ENCODE peak calls at places on chromosomes 13 and 19, in five cellular contexts. One of them, this sample, is unnamed. For H3K27me3 and H3K36me3, the result is how much of the 10 kb centered on the place peaks cover.

GRCh38 chr19:33208371-33208770 is 14.2 kb downstream of the LRP3 start:
- DNase-seq in psoas muscle: no peak
- DNase-seq in mesenchymal stem cell: no peak
- DNase-seq in iPS DF 6.9: no peak
- DNase-seq in upper lobe of right lung: no peak
- DNase-seq in this sample: no peak

GRCh38 chr13:96880419-96880818 is 113.9 kb downstream of the OXGR1 start:
- DNase-seq in psoas muscle: no peak
- DNase-seq in mesenchymal stem cell: no peak
- DNase-seq in iPS DF 6.9: no peak
- DNase-seq in upper lobe of right lung: no peak
- DNase-seq in this sample: no peak

GRCh38 chr19:41821003-41821735 is 23.3 kb downstream of the LYPD4 start:
- DNase-seq in psoas muscle: no peak
- DNase-seq in mesenchymal stem cell: no peak
- DNase-seq in iPS DF 6.9: peak
- DNase-seq in upper lobe of right lung: peak
- DNase-seq in this sample: peak

GRCh38 chr13:109785141-109785891 is 1.1 kb downstream of the IRS2 start:
- DNase-seq in psoas muscle: peak
- DNase-seq in mesenchymal stem cell: peak
- DNase-seq in iPS DF 6.9: no peak
- DNase-seq in upper lobe of right lung: peak
- DNase-seq in this sample: peak

GRCh38 chr19:36771275-36772231 is 1.1 kb downstream of the ZNF850 start:
- DNase-seq in psoas muscle: peak
- DNase-seq in mesenchymal stem cell: peak
- DNase-seq in iPS DF 6.9: peak
- DNase-seq in upper lobe of right lung: no peak
- DNase-seq in this sample: peak

GRCh38 chr19:35757231-35757748 is 461 bp upstream of the HSPB6 start:
- DNase-seq in psoas muscle: peak
- DNase-seq in mesenchymal stem cell: peak
- DNase-seq in iPS DF 6.9: no peak
- DNase-seq in upper lobe of right lung: peak
- DNase-seq in this sample: peak

GRCh38 chr13:31433756-31434155 is 234.0 kb downstream of the B3GLCT start:
- DNase-seq in psoas muscle: no peak
- DNase-seq in mesenchymal stem cell: no peak
- DNase-seq in iPS DF 6.9: no peak
- DNase-seq in upper lobe of right lung: no peak
- DNase-seq in this sample: no peak

GRCh38 chr19:27777726-27778125 is 1435.2 kb downstream of the UQCRFS1 start:
- DNase-seq in psoas muscle: no peak
- DNase-seq in mesenchymal stem cell: no peak
- DNase-seq in iPS DF 6.9: no peak
- DNase-seq in upper lobe of right lung: no peak
- DNase-seq in this sample: no peak

GRCh38 chr13:34001357-34001756 is 183.4 kb downstream of the RFC3 start:
- DNase-seq in psoas muscle: no peak
- DNase-seq in mesenchymal stem cell: no peak
- DNase-seq in iPS DF 6.9: no peak
- DNase-seq in upper lobe of right lung: no peak
- DNase-seq in this sample: no peak

GRCh38 chr19:45763691-45764294 is 5.3 kb downstream of the SIX5 start:
- DNase-seq in psoas muscle: no peak
- DNase-seq in mesenchymal stem cell: no peak
- DNase-seq in iPS DF 6.9: no peak
- DNase-seq in upper lobe of right lung: no peak
- DNase-seq in this sample: no peak

GRCh38 chr13:25881946-25882574 is 169.8 kb downstream of the SHISA2 start:
- DNase-seq in psoas muscle: no peak
- DNase-seq in mesenchymal stem cell: peak
- DNase-seq in iPS DF 6.9: no peak
- DNase-seq in upper lobe of right lung: no peak
- DNase-seq in this sample: peak

GRCh38 chr19:15280048-15280725 is 47.9 kb upstream of the EPHX3 start:
- DNase-seq in psoas muscle: peak
- DNase-seq in mesenchymal stem cell: peak
- DNase-seq in iPS DF 6.9: no peak
- DNase-seq in upper lobe of right lung: no peak
- DNase-seq in this sample: peak

GRCh38 chr19:41690801-41691065 is 2.7 kb upstream of the CEACAM7 start:
- DNase-seq in psoas muscle: no peak
- DNase-seq in mesenchymal stem cell: no peak
- DNase-seq in iPS DF 6.9: no peak
- DNase-seq in upper lobe of right lung: peak
- DNase-seq in this sample: no peak

GRCh38 chr19:35088514-35088913 is 27.1 kb upstream of the FXYD3 start:
- DNase-seq in psoas muscle: no peak
- DNase-seq in mesenchymal stem cell: peak
- DNase-seq in iPS DF 6.9: no peak
- DNase-seq in upper lobe of right lung: no peak
- DNase-seq in this sample: peak

GRCh38 chr13:110337287-110337686 is 30.2 kb downstream of the COL4A2 start:
- DNase-seq in psoas muscle: no peak
- DNase-seq in mesenchymal stem cell: no peak
- DNase-seq in iPS DF 6.9: no peak
- DNase-seq in upper lobe of right lung: peak
- DNase-seq in this sample: no peak

GRCh38 chr13:48318014-48318713 is 14.6 kb downstream of the RB1 start:
- DNase-seq in psoas muscle: no peak
- DNase-seq in mesenchymal stem cell: no peak
- DNase-seq in iPS DF 6.9: no peak
- DNase-seq in upper lobe of right lung: no peak
- DNase-seq in this sample: no peak

GRCh38 chr13:51825165-51825592 is 19.8 kb downstream of the TMEM272 start:
- DNase-seq in psoas muscle: no peak
- DNase-seq in mesenchymal stem cell: no peak
- DNase-seq in iPS DF 6.9: no peak
- DNase-seq in upper lobe of right lung: no peak
- DNase-seq in this sample: no peak

GRCh38 chr13:114110091-114110829 is 22.2 kb downstream of the RASA3 start:
- DNase-seq in psoas muscle: peak
- DNase-seq in mesenchymal stem cell: peak
- DNase-seq in iPS DF 6.9: no peak
- DNase-seq in upper lobe of right lung: peak
- DNase-seq in this sample: peak

GRCh38 chr13:51802601-51803000 is 1.4 kb downstream of the DHRS12 start:
- DNase-seq in psoas muscle: no peak
- DNase-seq in mesenchymal stem cell: no peak
- DNase-seq in iPS DF 6.9: no peak
- DNase-seq in upper lobe of right lung: no peak
- DNase-seq in this sample: no peak

GRCh38 chr19:33505823-33506222 is 15.8 kb downstream of the PEPD start:
- DNase-seq in psoas muscle: no peak
- DNase-seq in mesenchymal stem cell: no peak
- DNase-seq in iPS DF 6.9: no peak
- DNase-seq in upper lobe of right lung: no peak
- DNase-seq in this sample: no peak

GRCh38 chr13:44812818-44813217 is 176.5 kb downstream of the NUFIP1 start:
- DNase-seq in psoas muscle: no peak
- DNase-seq in mesenchymal stem cell: no peak
- DNase-seq in iPS DF 6.9: no peak
- DNase-seq in upper lobe of right lung: no peak
- DNase-seq in this sample: no peak

GRCh38 chr13:18943721-18944391 is 237.8 kb downstream of the TUBA3C start:
- DNase-seq in psoas muscle: no peak
- DNase-seq in mesenchymal stem cell: no peak
- DNase-seq in iPS DF 6.9: no peak
- DNase-seq in upper lobe of right lung: peak
- DNase-seq in this sample: no peak

GRCh38 chr13:40236566-40237168 is 429.8 kb downstream of the FOXO1 start:
- DNase-seq in psoas muscle: peak
- DNase-seq in mesenchymal stem cell: no peak
- DNase-seq in iPS DF 6.9: no peak
- DNase-seq in upper lobe of right lung: no peak
- DNase-seq in this sample: no peak

GRCh38 chr13:66154981-66155380 is 1075.2 kb downstream of the PCDH9 start:
- DNase-seq in psoas muscle: no peak
- DNase-seq in mesenchymal stem cell: no peak
- DNase-seq in iPS DF 6.9: no peak
- DNase-seq in upper lobe of right lung: no peak
- DNase-seq in this sample: no peak

DNA sequence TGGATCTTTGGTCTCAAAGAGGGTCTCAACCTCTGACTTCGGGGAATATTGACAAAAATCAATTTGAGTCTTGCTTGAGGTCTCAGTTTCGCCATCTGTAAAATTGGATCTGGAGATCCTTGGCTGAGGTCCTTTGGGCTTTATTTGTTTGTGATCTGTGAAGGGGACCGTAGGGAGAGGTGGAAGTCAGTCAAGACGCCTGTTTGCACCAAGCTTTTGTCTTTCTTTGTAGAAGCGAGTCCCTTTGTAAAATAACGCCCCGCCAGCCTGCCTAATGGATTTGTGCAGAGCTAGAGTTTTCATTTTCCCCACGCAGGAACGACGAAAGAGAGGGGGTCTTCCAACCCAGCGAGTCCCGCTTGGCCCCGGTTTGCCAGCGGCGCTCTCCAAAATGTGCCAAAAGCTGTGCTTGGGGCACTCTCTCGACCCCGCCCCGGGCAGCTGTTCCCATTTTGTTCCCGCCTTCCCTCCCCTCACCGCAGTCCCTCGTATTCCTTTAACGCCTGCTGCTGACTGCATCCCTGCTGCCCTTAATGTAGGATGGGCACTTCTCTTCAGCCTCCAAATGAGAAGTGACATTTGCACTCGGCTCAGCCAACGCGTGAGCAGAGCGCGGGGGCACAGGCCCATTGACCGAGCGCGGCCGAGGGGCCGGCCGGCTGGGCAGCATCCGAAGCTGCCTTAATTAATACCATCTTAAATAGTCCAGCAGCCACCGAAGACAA is 13.0 kb downstream of the ZIC5 start:
- DNase-seq in psoas muscle: no peak
- DNase-seq in mesenchymal stem cell: no peak
- DNase-seq in iPS DF 6.9: no peak
- DNase-seq in upper lobe of right lung: no peak
- DNase-seq in this sample: no peak
- H3K27me3 ChIP-seq in psoas muscle: under half
- H3K27me3 ChIP-seq in mesenchymal stem cell: under half
- H3K27me3 ChIP-seq in iPS DF 6.9: under half
- H3K27me3 ChIP-seq in upper lobe of right lung: half or more
- H3K27me3 ChIP-seq in this sample: under half

GRCh38 chr19:11115895-11116446 is 26.7 kb downstream of the LDLR start:
- DNase-seq in psoas muscle: no peak
- DNase-seq in mesenchymal stem cell: no peak
- DNase-seq in iPS DF 6.9: no peak
- DNase-seq in upper lobe of right lung: no peak
- DNase-seq in this sample: no peak

GRCh38 chr19:11113140-11113708 is 24.0 kb downstream of the LDLR start:
- DNase-seq in psoas muscle: no peak
- DNase-seq in mesenchymal stem cell: no peak
- DNase-seq in iPS DF 6.9: no peak
- DNase-seq in upper lobe of right lung: no peak
- DNase-seq in this sample: no peak

GRCh38 chr19:11115042-11115441 is 25.8 kb downstream of the LDLR start:
- DNase-seq in psoas muscle: no peak
- DNase-seq in mesenchymal stem cell: no peak
- DNase-seq in iPS DF 6.9: no peak
- DNase-seq in upper lobe of right lung: no peak
- DNase-seq in this sample: no peak

GRCh38 chr19:11111771-11112144 is 22.5 kb downstream of the LDLR start:
- DNase-seq in psoas muscle: no peak
- DNase-seq in mesenchymal stem cell: no peak
- DNase-seq in iPS DF 6.9: no peak
- DNase-seq in upper lobe of right lung: no peak
- DNase-seq in this sample: no peak

DNA sequence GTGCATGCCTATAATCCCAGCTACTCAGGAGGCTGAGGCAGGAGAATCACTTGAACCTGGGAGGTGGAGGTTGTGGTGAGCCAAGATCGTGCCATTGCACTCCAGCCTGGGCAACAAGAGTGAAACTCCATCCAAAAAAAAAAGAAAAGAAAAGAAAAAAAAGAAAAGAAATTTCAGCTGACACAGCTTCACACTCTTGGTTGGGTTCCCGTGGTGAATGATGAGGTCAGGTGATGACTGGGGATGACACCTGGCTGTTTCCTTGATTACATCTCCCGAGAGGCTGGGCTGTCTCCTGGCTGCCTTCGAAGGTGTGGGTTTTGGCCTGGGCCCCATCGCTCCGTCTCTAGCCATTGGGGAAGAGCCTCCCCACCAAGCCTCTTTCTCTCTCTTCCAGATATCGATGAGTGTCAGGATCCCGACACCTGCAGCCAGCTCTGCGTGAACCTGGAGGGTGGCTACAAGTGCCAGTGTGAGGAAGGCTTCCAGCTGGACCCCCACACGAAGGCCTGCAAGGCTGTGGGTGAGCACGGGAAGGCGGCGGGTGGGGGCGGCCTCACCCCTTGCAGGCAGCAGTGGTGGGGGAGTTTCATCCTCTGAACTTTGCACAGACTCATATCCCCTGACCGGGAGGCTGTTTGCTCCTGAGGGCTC is 22.0 kb downstream of the LDLR start:
- DNase-seq in psoas muscle: no peak
- DNase-seq in mesenchymal stem cell: no peak
- DNase-seq in iPS DF 6.9: no peak
- DNase-seq in upper lobe of right lung: no peak
- DNase-seq in this sample: no peak
- H3K36me3 ChIP-seq in psoas muscle: under half
- H3K36me3 ChIP-seq in mesenchymal stem cell: half or more
- H3K36me3 ChIP-seq in iPS DF 6.9: half or more
- H3K36me3 ChIP-seq in upper lobe of right lung: half or more
- H3K36me3 ChIP-seq in this sample: half or more

DNA sequence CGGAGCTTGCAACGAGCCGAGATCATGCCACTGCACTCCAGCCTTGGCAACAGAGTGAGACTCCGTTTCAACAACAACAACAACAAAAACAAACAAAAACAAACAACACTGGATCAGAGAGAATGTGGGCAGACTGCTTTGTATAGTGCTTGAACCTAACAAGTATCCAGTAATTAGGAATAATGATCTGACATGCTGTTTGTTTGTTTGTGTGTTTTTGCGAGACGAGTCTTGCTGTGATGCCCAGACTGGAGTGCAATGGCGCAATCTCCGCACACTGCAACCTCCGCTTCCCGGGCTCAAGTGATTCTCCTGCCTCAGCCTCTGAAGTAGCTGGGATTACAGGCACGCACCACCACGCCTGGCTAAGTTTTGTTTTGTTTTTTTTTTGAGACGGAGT is 14.0 kb downstream of the SAE1 start:
- DNase-seq in psoas muscle: no peak
- DNase-seq in mesenchymal stem cell: no peak
- DNase-seq in iPS DF 6.9: no peak
- DNase-seq in upper lobe of right lung: no peak
- DNase-seq in this sample: no peak
- H3K27ac ChIP-seq in psoas muscle: no peak
- H3K27ac ChIP-seq in mesenchymal stem cell: no peak
- H3K27ac ChIP-seq in iPS DF 6.9: no peak
- H3K27ac ChIP-seq in upper lobe of right lung: no peak
- H3K27ac ChIP-seq in this sample: no peak

DNA sequence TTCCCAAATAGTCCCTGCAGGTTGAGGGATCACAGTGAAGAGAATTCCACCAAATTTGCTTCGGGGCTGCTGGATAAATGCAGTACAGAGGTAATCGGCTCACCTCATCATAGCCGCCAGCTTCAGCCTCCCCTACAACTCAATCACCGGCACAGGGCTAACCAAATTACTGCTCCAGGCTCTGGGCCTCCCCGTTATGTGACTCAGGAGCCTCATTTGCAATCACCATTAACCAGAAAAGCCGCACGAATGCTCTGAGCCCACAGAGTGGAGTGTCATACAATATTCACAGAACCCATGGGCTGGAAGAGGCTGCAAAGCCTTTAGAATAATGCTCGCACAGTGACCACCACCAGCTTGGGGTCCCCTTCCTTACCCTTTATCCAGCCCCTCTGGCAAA is 4.9 kb downstream of the SIAH3 start:
- DNase-seq in psoas muscle: no peak
- DNase-seq in mesenchymal stem cell: no peak
- DNase-seq in iPS DF 6.9: no peak
- DNase-seq in upper lobe of right lung: no peak
- DNase-seq in this sample: no peak
- H3K27me3 ChIP-seq in psoas muscle: under half
- H3K27me3 ChIP-seq in mesenchymal stem cell: under half
- H3K27me3 ChIP-seq in iPS DF 6.9: under half
- H3K27me3 ChIP-seq in upper lobe of right lung: under half
- H3K27me3 ChIP-seq in this sample: under half

This sample was measured in SJCRH30.